ENCODE peak calls at places on chromosomes 13 and 19, in six cellular contexts. X is activated CD4-positive, alpha-beta T cell treated with anti-CD3 and anti-CD28 coated beads, Interleukin-2, amount 50 U/mL, for 1 hour; W is putamen; Z is NCI-H1436 treated with DMSO at 0.1 percent for 48 hours; K is activated CD8-positive, alpha-beta T cell treated with anti-CD3 and anti-CD28 coated beads, Interleukin-2, amount 10 ng/mL, durations not matched to agents 7 days and 5 days; F is AG04449. H is an unnamed sample.

GRCh38 chr19:2055871-2056809 is 5.1 kb upstream of the MKNK2 start:
- DNase-seq in X (no peak), W (no peak), Z (no peak), K (peak; percentile 62), F (no peak), H (no peak)

GRCh38 chr19:57241181-57241580 is 749 bp downstream of the ZNF805 start:
- DNase-seq in X (no peak), W (no peak), Z (no peak), K (no peak), F (no peak), H (no peak)

GRCh38 chr19:4057913-4058695 is 8.6 kb downstream of the ZBTB7A start:
- DNase-seq in X (peak; percentile 32), W (no peak), Z (no peak), K (no peak), F (no peak), H (peak; percentile 65)

GRCh38 chr19:49912965-49913685 is 15.9 kb upstream of the ATF5 start:
- DNase-seq in X (no peak), W (no peak), Z (no peak), K (no peak), F (no peak), H (no peak)

GRCh38 chr13:80363890-80364503 is 23.1 kb upstream of the SPRY2 start:
- DNase-seq in X (no peak), W (peak; percentile 22), Z (no peak), K (no peak), F (no peak), H (no peak)

GRCh38 chr13:86841264-86841663 is 829.9 kb upstream of the SLITRK5 start:
- DNase-seq in X (no peak), W (no peak), Z (no peak), K (no peak), F (no peak), H (no peak)

GRCh38 chr19:45100797-45101196 is 7.8 kb downstream of the PPP1R37 start:
- DNase-seq in X (no peak), W (no peak), Z (no peak), K (no peak), F (no peak), H (no peak)

GRCh38 chr13:44474122-44474910 is 100.7 kb downstream of the SERP2 start:
- DNase-seq in X (no peak), W (no peak), Z (no peak), K (no peak), F (no peak), H (no peak)

GRCh38 chr19:12749938-12750521 is 1.6 kb upstream of the BEST2 start:
- DNase-seq in X (no peak), W (no peak), Z (no peak), K (no peak), F (no peak), H (no peak)

GRCh38 chr19:44303976-44304568 is 753 bp downstream of the ZNF235 start:
- DNase-seq in X (no peak), W (no peak), Z (no peak), K (no peak), F (no peak), H (peak; percentile 26)

GRCh38 chr13:40458283-40459031 is 208.0 kb downstream of the FOXO1 start:
- DNase-seq in X (no peak), W (no peak), Z (no peak), K (no peak), F (no peak), H (no peak)

GRCh38 chr19:55116232-55117062 is 990 bp downstream of the PPP1R12C start:
- DNase-seq in X (peak; percentile 40), W (peak; percentile 64), Z (no peak), K (peak; percentile 70), F (peak; percentile 7), H (peak; percentile 34)

GRCh38 chr13:96020155-96020575 is 33.0 kb downstream of the UGGT2 start:
- DNase-seq in X (no peak), W (peak; percentile 47), Z (peak; percentile 31), K (peak; percentile 25), F (peak; percentile 31), H (no peak)

GRCh38 chr13:36341718-36342117 is 4.5 kb downstream of the SPART start:
- DNase-seq in X (no peak), W (no peak), Z (no peak), K (no peak), F (no peak), H (no peak)

GRCh38 chr19:22608441-22608840 is 25.7 kb upstream of the ZNF492 start:
- DNase-seq in X (no peak), W (no peak), Z (no peak), K (no peak), F (no peak), H (no peak)

GRCh38 chr19:54173951-54174817 is 1.2 kb upstream of the TMC4 start:
- DNase-seq in X (no peak), W (no peak), Z (no peak), K (no peak), F (no peak), H (no peak)

GRCh38 chr19:3893509-3894179 is 13.2 kb downstream of the ATCAY start:
- DNase-seq in X (no peak), W (no peak), Z (no peak), K (no peak), F (no peak), H (no peak)

GRCh38 chr19:5553892-5554291 is 13.9 kb downstream of the TINCR start:
- DNase-seq in X (no peak), W (no peak), Z (no peak), K (no peak), F (no peak), H (no peak)

GRCh38 chr13:42348576-42348975 is 76.6 kb downstream of the AKAP11 start:
- DNase-seq in X (no peak), W (no peak), Z (no peak), K (no peak), F (no peak), H (no peak)

GRCh38 chr19:13839193-13839937 is 37.6 kb upstream of the NANOS3 start:
- DNase-seq in X (peak; percentile 85), W (no peak), Z (no peak), K (peak; percentile 90), F (no peak), H (no peak)

GRCh38 chr13:26529441-26529840 is 28.0 kb upstream of the WASF3 start:
- DNase-seq in X (peak; percentile 3), W (peak; percentile 7), Z (no peak), K (peak; percentile 59), F (peak; percentile 1), H (peak; percentile 2)

GRCh38 chr13:111860161-111860560 is 206.8 kb upstream of the SOX1 start:
- DNase-seq in X (no peak), W (peak; percentile 45), Z (no peak), K (no peak), F (no peak), H (no peak)

GRCh38 chr19:45547211-45547770 is 37.3 kb downstream of the OPA3 start:
- DNase-seq in X (no peak), W (no peak), Z (no peak), K (no peak), F (no peak), H (no peak)

GRCh38 chr19:5016268-5016667 is 47.4 kb downstream of the KDM4B start:
- DNase-seq in X (no peak), W (no peak), Z (no peak), K (no peak), F (no peak), H (no peak)

GRCh38 chr13:77398825-77399620 is 72.1 kb upstream of the MYCBP2 start:
- DNase-seq in X (no peak), W (no peak), Z (no peak), K (no peak), F (no peak), H (no peak)

GRCh38 chr19:41225238-41226052 is 6.4 kb downstream of the AXL start:
- DNase-seq in X (peak; percentile 20), W (no peak), Z (no peak), K (peak; percentile 28), F (peak; percentile 99), H (peak; percentile 98)

GRCh38 chr13:60838581-60838980 is 441.6 kb downstream of the TDRD3 start:
- DNase-seq in X (no peak), W (no peak), Z (no peak), K (no peak), F (no peak), H (no peak)

GRCh38 chr13:51328488-51328887 is 11.0 kb upstream of the SERPINE3 start:
- DNase-seq in X (no peak), W (no peak), Z (no peak), K (no peak), F (no peak), H (no peak)

GRCh38 chr19:23056516-23056915 is 53.5 kb upstream of the ZNF728 start:
- DNase-seq in X (no peak), W (no peak), Z (no peak), K (no peak), F (no peak), H (no peak)

GRCh38 chr19:39046037-39046821 is 13.9 kb upstream of the FBXO27 start:
- DNase-seq in X (no peak), W (no peak), Z (no peak), K (no peak), F (no peak), H (no peak)

GRCh38 chr19:5990289-5990797 is 12.4 kb upstream of the RANBP3 start:
- DNase-seq in X (no peak), W (no peak), Z (no peak), K (no peak), F (no peak), H (no peak)

GRCh38 chr13:101018720-101019119 is 344.1 kb upstream of the TMTC4 start:
- DNase-seq in X (no peak), W (no peak), Z (no peak), K (no peak), F (peak; percentile 26), H (peak; percentile 58)

GRCh38 chr19:13053761-13054604 is 48.7 kb downstream of the LYL1 start:
- DNase-seq in X (no peak), W (no peak), Z (no peak), K (no peak), F (peak; percentile 64), H (peak; percentile 93)

GRCh38 chr19:46116121-46116520 is 8.4 kb downstream of the IGFL3 start:
- DNase-seq in X (no peak), W (no peak), Z (no peak), K (no peak), F (no peak), H (no peak)

GRCh38 chr13:32022292-32022691 is 9.3 kb upstream of the FRY start:
- DNase-seq in X (no peak), W (no peak), Z (no peak), K (no peak), F (no peak), H (no peak)

H was measured in HS-5.